ENCODE peak calls at places on chromosomes 4 and X, in six cellular contexts. C, U, Z, E, N and D are unnamed samples.

GRCh38 chrX:131577999-131578734 is 34.3 kb downstream of the OR13H1 start:
- DNase-seq in C (no peak), U (no peak), Z (peak; percentile 17), E (no peak), N (no peak), D (no peak)

GRCh38 chr4:185931375-185931774 is 119.4 kb upstream of the SORBS2 start:
- DNase-seq in C (no peak), U (no peak), Z (no peak), E (no peak), N (no peak), D (no peak)

GRCh38 chr4:107037188-107037587 is 1.1 kb upstream of the DKK2 start:
- DNase-seq in C (no peak), U (no peak), Z (peak; percentile 74), E (no peak), N (no peak), D (peak; percentile 63)

GRCh38 chr4:32876546-32876945 is 2156.4 kb downstream of the PCDH7 start:
- DNase-seq in C (no peak), U (no peak), Z (no peak), E (no peak), N (no peak), D (no peak)

GRCh38 chr4:77579406-77580076 is 26.1 kb upstream of the CXCL13 start:
- DNase-seq in C (peak; percentile 74), U (no peak), Z (no peak), E (no peak), N (no peak), D (no peak)

GRCh38 chrX:132404266-132404665 is 84.6 kb downstream of the MBNL3 start:
- DNase-seq in C (no peak), U (no peak), Z (no peak), E (no peak), N (no peak), D (no peak)

GRCh38 chr4:6367313-6367945 is 97.8 kb downstream of the WFS1 start:
- DNase-seq in C (no peak), U (no peak), Z (no peak), E (peak; percentile 22), N (no peak), D (no peak)

GRCh38 chr4:24174622-24175021 is 284.8 kb upstream of the PPARGC1A start:
- DNase-seq in C (no peak), U (no peak), Z (no peak), E (no peak), N (no peak), D (no peak)

GRCh38 chr4:3851211-3851610 is 85.0 kb downstream of the ADRA2C start:
- DNase-seq in C (peak; percentile 8), U (no peak), Z (no peak), E (no peak), N (no peak), D (no peak)

GRCh38 chr4:27267435-27268355 is 407.1 kb downstream of the STIM2 start:
- DNase-seq in C (no peak), U (no peak), Z (no peak), E (no peak), N (no peak), D (no peak)

GRCh38 chr4:142285222-142285583 is 560.9 kb downstream of the INPP4B start:
- DNase-seq in C (no peak), U (no peak), Z (no peak), E (no peak), N (no peak), D (no peak)

GRCh38 chrX:24113161-24113560 is 36.4 kb upstream of the ZFX start:
- DNase-seq in C (peak; percentile 61), U (no peak), Z (no peak), E (no peak), N (no peak), D (no peak)

GRCh38 chrX:1124531-1124930 is 87.9 kb downstream of the CRLF2 start:
- DNase-seq in C (no peak), U (no peak), Z (no peak), E (no peak), N (no peak), D (no peak)

GRCh38 chr4:10083861-10084641 is 32.5 kb downstream of the WDR1 start:
- DNase-seq in C (no peak), U (peak; percentile 22), Z (no peak), E (peak; percentile 39), N (peak; percentile 19), D (peak; percentile 64)

GRCh38 chr4:66506985-66507384 is 836.7 kb upstream of the EPHA5 start:
- DNase-seq in C (no peak), U (no peak), Z (peak; percentile 63), E (no peak), N (no peak), D (no peak)

GRCh38 chrX:2610246-2611170 is 80.6 kb upstream of the CD99 start:
- DNase-seq in C (no peak), U (no peak), Z (no peak), E (no peak), N (no peak), D (no peak)
- H3K4me3 ChIP-seq in C (peak overlapping the region; percentile 96), U (peak overlapping the region; percentile 71), Z (peak overlapping the region; percentile 97), E (no peak overlapping the region), N (peak overlapping the region; percentile 82), D (peak overlapping the region; percentile 71)

GRCh38 chr4:1998296-1998695 is 10.5 kb downstream of the NELFA start:
- DNase-seq in C (no peak), U (no peak), Z (no peak), E (no peak), N (no peak), D (no peak)
- H3K4me3 ChIP-seq in C (no peak overlapping the region), U (no peak overlapping the region), Z (no peak overlapping the region), E (no peak overlapping the region), N (no peak overlapping the region), D (no peak overlapping the region)

DNA sequence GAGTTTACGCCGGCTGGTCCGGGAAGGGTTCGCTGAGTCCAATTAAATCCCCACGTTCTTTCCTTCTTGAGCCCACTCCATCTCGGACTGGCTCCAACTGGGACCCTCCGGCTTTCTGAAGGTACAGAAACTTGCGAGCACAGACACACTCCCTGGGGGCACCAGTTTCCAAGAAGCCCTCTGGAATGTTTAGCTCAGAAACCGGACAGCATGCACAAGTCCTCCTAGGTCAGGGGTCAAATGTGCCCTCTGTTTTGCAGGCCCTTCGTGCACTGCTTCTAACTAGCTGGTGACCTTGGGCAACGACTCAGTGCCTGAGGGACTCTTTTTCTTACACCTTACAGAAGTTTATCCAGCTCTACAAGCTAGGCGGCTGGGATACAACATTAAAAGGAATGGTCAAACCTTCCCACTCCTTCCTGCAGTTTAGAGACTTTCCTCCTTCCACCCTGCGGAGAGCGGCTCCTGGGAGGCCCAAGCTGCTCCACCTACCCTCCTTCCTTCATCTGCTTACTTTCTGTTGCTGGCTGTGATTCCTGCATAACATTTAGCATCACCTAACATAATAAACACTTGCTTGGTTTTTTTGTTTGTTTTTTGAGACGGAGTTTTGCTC is 275.5 kb downstream of the BCOR start:
- DNase-seq in C (no peak), U (no peak), Z (no peak), E (no peak), N (no peak), D (no peak)
- H3K4me3 ChIP-seq in C (no peak overlapping the region), U (no peak overlapping the region), Z (no peak overlapping the region), E (no peak overlapping the region), N (no peak overlapping the region), D (no peak overlapping the region)

DNA sequence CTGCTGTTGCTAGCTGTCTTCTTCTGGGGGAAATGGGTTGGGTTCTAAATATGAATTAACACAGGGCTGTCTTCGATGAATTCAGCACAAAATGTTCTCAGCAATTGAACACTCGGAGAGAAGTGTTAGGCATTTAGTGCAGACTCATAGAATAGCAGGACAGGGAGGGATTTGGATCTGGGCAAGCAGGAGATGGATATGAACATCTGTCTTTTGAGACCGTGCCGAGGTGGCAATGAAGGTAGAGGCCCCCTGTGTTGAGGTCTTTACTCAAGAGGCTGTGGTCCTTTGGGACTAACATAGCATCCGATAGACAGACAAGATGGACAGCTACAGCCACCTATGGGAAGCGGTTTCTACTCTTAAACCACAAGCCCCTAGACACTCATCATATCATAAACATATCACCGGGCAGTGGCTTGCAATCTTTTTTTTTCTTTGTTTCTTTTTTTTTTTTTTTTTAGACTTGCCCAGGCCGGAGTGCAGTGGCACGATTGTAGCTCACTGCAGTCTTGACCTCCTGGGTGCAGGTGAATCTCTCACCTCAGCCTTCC is 6.7 kb downstream of the CD99 start:
- DNase-seq in C (no peak), U (no peak), Z (no peak), E (no peak), N (no peak), D (no peak)
- H3K4me3 ChIP-seq in C (no peak overlapping the region), U (no peak overlapping the region), Z (no peak overlapping the region), E (no peak overlapping the region), N (no peak overlapping the region), D (no peak overlapping the region)

GRCh38 chrX:134738986-134739744 is 80.9 kb upstream of the PLAC1 start:
- DNase-seq in C (no peak), U (no peak), Z (no peak), E (no peak), N (no peak), D (no peak)

GRCh38 chrX:134745636-134746378 is 87.5 kb upstream of the PLAC1 start:
- DNase-seq in C (no peak), U (no peak), Z (no peak), E (no peak), N (no peak), D (no peak)

GRCh38 chrX:134737721-134738369 is 79.6 kb upstream of the PLAC1 start:
- DNase-seq in C (no peak), U (no peak), Z (no peak), E (no peak), N (no peak), D (no peak)

GRCh38 chrX:134743121-134743520 is 84.8 kb upstream of the PLAC1 start:
- DNase-seq in C (no peak), U (no peak), Z (no peak), E (no peak), N (no peak), D (no peak)

DNA sequence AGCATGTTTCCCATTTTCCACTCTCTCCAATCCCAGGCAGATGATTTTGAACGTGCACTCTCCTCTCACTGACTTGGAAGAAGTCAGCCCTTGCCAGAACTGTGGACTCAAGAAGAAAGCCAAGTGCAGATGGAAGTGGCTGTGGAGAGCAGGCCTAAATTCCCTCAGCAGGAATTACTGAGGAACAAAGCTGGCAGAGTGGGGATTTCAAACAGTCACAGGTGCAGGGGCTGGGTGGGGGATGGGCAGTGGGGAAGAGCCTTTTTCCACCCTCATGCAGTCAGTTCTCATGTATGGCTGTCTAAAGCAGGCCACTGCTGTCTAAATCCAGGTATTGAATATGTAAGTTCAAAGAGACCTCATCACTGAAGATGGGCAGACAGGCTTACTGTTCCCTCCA is 83.5 kb upstream of the PLAC1 start:
- DNase-seq in C (no peak), U (no peak), Z (no peak), E (no peak), N (no peak), D (no peak)
- H3K4me3 ChIP-seq in C (no peak overlapping the region), U (no peak overlapping the region), Z (no peak overlapping the region), E (no peak overlapping the region), N (no peak overlapping the region), D (no peak overlapping the region)